ENCODE peak calls at places on chromosome 12, in eight cellular contexts. O, H, W, T, Q, J, C and I are unnamed samples.

GRCh38 chr12:3034067-3034750 is 43.0 kb upstream of the TSPAN9 start:
- DNase-seq in W (peak; percentile 94), C (peak; percentile 70), H (peak; percentile 75), Q (peak; percentile 53), J (peak; percentile 82), T (peak; percentile 82), O (peak; percentile 70), I (peak; percentile 23)

GRCh38 chr12:52074006-52074405 is 4.2 kb downstream of the ATG101 start:
- DNase-seq in J (peak; percentile 69), C (peak; percentile 28), T (no peak), Q (peak; percentile 78), O (peak; percentile 99), W (peak; percentile 46), H (peak; percentile 35), I (no peak)

GRCh38 chr12:116354950-116355779 is 77.7 kb upstream of the MED13L start:
- DNase-seq in H (no peak), O (no peak), W (no peak), Q (no peak), T (no peak), J (no peak), C (no peak), I (no peak)

GRCh38 chr12:4212845-4213244 is 60.7 kb upstream of the CCND2 start:
- DNase-seq in O (no peak), C (no peak), J (no peak), Q (no peak), H (no peak), T (no peak), W (no peak), I (no peak)

GRCh38 chr12:124294686-124295315 is at the start of gene RFLNA:
- DNase-seq in W (no peak), J (peak; percentile 26), C (no peak), T (no peak), O (no peak), Q (peak; percentile 62), H (no peak), I (no peak)

GRCh38 chr12:121762269-121762668 is 31.2 kb downstream of the RHOF start:
- DNase-seq in T (no peak), J (no peak), W (no peak), H (no peak), Q (no peak), C (peak; percentile 57), O (no peak), I (no peak)

GRCh38 chr12:53287741-53288216 is 7.6 kb upstream of the PFDN5 start:
- DNase-seq in J (peak; percentile 79), Q (peak; percentile 74), W (peak; percentile 50), T (peak; percentile 72), C (peak; percentile 66), H (peak; percentile 72), O (peak; percentile 72), I (no peak)

GRCh38 chr12:42267408-42268190 is 29.6 kb upstream of the YAF2 start:
- DNase-seq in T (no peak), W (no peak), Q (no peak), H (no peak), J (no peak), C (no peak), O (no peak), I (no peak)

GRCh38 chr12:132124766-132125425 is 19.2 kb downstream of the DDX51 start:
- DNase-seq in O (no peak), W (no peak), C (no peak), H (no peak), T (no peak), J (no peak), Q (no peak), I (no peak)

GRCh38 chr12:119959435-119959834 is 29.6 kb upstream of the BICDL1 start:
- DNase-seq in J (no peak), O (no peak), H (no peak), W (no peak), T (no peak), C (no peak), Q (no peak), I (no peak)

GRCh38 chr12:44294649-44295048 is 458.8 kb downstream of the TMEM117 start:
- DNase-seq in T (peak; percentile 26), J (no peak), W (no peak), C (no peak), Q (no peak), O (no peak), H (no peak), I (no peak)

GRCh38 chr12:3365416-3366385 is 125.3 kb upstream of the PRMT8 start:
- DNase-seq in O (no peak), W (no peak), H (no peak), Q (peak; percentile 50), J (peak; percentile 15), C (no peak), T (no peak), I (no peak)

GRCh38 chr12:30725739-30726138 is 29.0 kb downstream of the CAPRIN2 start:
- DNase-seq in C (peak; percentile 85), Q (no peak), O (no peak), H (no peak), J (peak; percentile 77), T (no peak), W (no peak), I (peak; percentile 31)

GRCh38 chr12:121432740-121433476 is 33.0 kb downstream of the RNF34 start:
- DNase-seq in H (no peak), W (no peak), Q (no peak), J (no peak), T (no peak), C (no peak), O (no peak), I (no peak)

GRCh38 chr12:111757361-111758119 is 9.2 kb upstream of the ALDH2 start:
- DNase-seq in Q (peak; percentile 62), H (peak; percentile 64), W (peak; percentile 62), J (peak; percentile 45), C (peak; percentile 67), O (peak; percentile 93), T (peak; percentile 63), I (no peak)

GRCh38 chr12:46934374-46935111 is 108.7 kb upstream of the SLC38A4 start:
- DNase-seq in C (no peak), O (no peak), J (no peak), H (no peak), Q (no peak), W (no peak), T (no peak), I (no peak)

GRCh38 chr12:46935448-46935847 is 109.7 kb upstream of the SLC38A4 start:
- DNase-seq in O (no peak), J (no peak), H (no peak), T (no peak), W (no peak), Q (no peak), C (no peak), I (no peak)

GRCh38 chr12:46936042-46936441 is 110.2 kb upstream of the SLC38A4 start:
- DNase-seq in W (no peak), T (no peak), Q (no peak), H (no peak), O (no peak), J (no peak), C (no peak), I (no peak)

GRCh38 chr12:46930101-46930500 is 104.3 kb upstream of the SLC38A4 start:
- DNase-seq in H (no peak), Q (no peak), C (no peak), T (no peak), O (no peak), W (no peak), J (no peak), I (no peak)

DNA sequence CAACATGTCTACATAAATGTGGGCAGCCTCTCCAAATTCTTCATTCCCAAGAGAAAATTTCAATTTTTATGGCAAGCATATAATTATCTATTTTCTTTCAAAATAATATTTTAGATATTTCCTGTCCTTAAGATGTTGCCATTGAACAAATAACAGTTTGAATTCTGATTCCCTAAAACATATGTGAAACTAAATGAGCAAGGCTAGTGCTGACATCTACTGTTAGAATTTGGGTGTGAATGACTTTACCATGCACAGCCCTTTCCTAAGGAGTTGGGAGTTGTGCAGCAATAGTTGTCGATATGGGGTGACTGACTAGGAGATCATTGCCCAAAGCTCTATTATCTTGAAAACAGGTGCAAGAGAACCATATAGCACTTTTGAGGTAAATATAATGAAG is 108.2 kb upstream of the SLC38A4 start:
- DNase-seq in C (peak; percentile 83), J (peak; percentile 80), O (peak; percentile 46), Q (no peak), H (no peak), T (no peak), W (no peak), I (no peak)
- TF ChIP-seq CTCF in C (peak; percentile 56), J (peak; percentile 57), O (peak; percentile 26), Q (no peak), H (peak; percentile 68), T (no peak), W (peak; percentile 50), I (peak; percentile 65)

DNA sequence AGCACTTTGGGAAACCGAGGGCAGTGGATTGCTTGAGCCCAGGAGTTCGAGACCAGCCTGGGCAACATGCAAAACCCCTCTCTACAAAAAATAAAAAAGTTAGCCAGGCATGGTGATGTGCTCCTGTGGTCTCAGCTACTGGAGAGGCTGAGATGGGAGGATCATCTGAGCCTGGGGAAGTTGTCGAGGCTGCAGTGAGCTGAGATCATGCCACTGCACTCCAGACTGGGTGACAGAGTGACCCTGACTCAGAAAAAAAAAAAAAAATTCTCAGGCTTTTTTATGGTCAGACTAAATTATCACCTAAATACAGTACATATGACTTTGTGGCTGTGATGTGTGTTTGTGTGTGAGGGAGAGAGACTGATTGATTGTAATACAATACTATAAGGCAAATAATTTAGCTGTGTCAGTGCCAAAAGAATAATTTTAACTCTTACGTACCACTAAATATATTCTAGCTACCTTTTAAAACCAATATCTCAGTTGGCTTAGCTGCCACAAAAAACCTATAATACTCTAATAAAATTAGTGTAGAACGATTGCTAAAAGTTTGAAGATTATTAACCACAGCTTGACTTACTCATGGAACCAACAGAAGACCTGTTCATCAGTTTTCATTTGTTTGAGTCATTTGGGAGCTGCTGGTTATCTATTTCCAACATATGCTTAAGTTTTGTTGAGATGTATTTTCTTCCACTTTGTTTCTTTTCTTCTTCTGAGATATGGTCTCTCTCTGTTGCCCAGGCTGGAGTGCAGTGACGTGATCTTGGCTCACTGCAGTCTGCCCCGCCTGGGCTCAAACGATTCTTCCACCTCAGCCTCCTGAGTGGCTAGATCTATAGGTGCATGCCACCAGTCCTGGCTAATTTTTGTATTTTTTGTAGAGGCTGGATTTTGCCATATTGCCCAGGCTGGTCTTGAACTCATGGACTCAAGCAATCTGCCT is 58.0 kb downstream of the DIP2B start:
- DNase-seq in Q (no peak), H (no peak), J (no peak), C (no peak), W (no peak), O (no peak), T (no peak), I (no peak)
- TF ChIP-seq CTCF in Q (no peak), H (no peak), J (no peak), C (no peak), W (no peak), O (no peak), T (no peak), I (no peak)

DNA sequence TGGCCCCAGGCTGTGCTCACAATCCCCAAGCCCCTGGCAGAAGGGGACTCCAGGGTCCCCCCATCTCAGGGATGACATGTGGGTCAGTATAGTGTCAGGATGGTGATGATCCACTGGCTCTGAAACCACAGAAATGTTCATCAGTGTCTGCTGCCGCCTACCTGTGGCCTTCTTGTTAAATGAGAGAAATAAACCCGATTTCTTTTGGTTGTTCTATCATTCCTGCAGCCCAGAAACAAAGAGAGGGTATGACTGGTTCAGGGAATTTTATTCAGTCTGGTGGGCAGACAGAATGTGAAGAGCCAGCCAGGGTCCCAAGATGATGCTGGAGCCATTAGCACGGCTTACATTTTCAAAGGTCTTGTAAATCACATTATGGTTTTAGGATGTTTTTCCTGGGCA is 86.6 kb downstream of the CRADD start:
- DNase-seq in T (no peak), H (no peak), C (no peak), J (no peak), Q (no peak), W (no peak), O (no peak), I (no peak)
- TF ChIP-seq CTCF in T (no peak), H (no peak), C (no peak), J (no peak), Q (no peak), W (no peak), O (no peak), I (no peak)

GRCh38 chr12:118608770-118609344 is 232.5 kb downstream of the SUDS3 start:
- DNase-seq in Q (no peak), W (no peak), J (no peak), H (no peak), C (no peak), O (no peak), T (no peak), I (no peak)
- TF ChIP-seq CTCF in Q (no peak), W (peak; percentile 28), J (no peak), H (peak; percentile 37), C (no peak), O (no peak), T (no peak), I (no peak)